ENCODE peak calls at places on chromosomes 4 and X, in nine cellular contexts. Z is activated T-helper 9 cell treated with anti-CD3 and anti-CD28 coated beads, Interleukin-2, amount 50 U/mL, for 16 hours; S is left cardiac atrium; Q is DMS53; W is NCI-H1092; T is right atrium auricular region; X is mesendoderm; L is uterus; N is mucosa of descending colon. R is an unnamed sample.

GRCh38 chr4:102625232-102625930 is 124.2 kb downstream of the NFKB1 start:
- DNase-seq in Q (peak; percentile 39), X (peak; percentile 62), N (peak; percentile 42), Z (peak; percentile 41), T (no peak), S (peak; percentile 50), L (peak; percentile 41), W (no peak), R (no peak)

GRCh38 chr4:21680326-21680898 is 268.2 kb downstream of the KCNIP4 start:
- DNase-seq in N (no peak), Q (no peak), X (no peak), W (no peak), S (no peak), L (no peak), T (no peak), Z (no peak), R (no peak)

GRCh38 chrX:69501433-69501832 is 2.7 kb upstream of the NALF2 start:
- DNase-seq in Q (peak; percentile 31), W (peak; percentile 8), S (no peak), L (no peak), X (peak; percentile 87), Z (no peak), N (peak; percentile 14), T (no peak), R (peak; percentile 14)

GRCh38 chrX:129568349-129568748 is 28.3 kb downstream of the OCRL start:
- DNase-seq in X (no peak), T (no peak), L (no peak), S (no peak), Z (no peak), Q (no peak), W (no peak), N (no peak), R (no peak)

GRCh38 chrX:108516184-108516583 is 76.5 kb downstream of the COL4A5 start:
- DNase-seq in L (no peak), X (no peak), W (no peak), Z (no peak), S (no peak), Q (no peak), N (no peak), T (no peak), R (no peak)

GRCh38 chr4:105887508-105887907 is 7.8 kb upstream of the NPNT start:
- DNase-seq in X (no peak), Q (peak; percentile 22), N (no peak), L (no peak), Z (no peak), W (no peak), T (no peak), S (no peak), R (no peak)

GRCh38 chr4:36254355-36254754 is 10.0 kb upstream of the ARAP2 start:
- DNase-seq in W (no peak), Z (no peak), L (no peak), S (no peak), N (no peak), X (no peak), Q (no peak), T (no peak), R (no peak)

GRCh38 chr4:112266823-112267222 is 18.9 kb downstream of the TIFA start:
- DNase-seq in N (no peak), X (no peak), T (no peak), Q (peak; percentile 13), Z (no peak), S (no peak), L (no peak), W (no peak), R (no peak)

GRCh38 chr4:48296330-48296729 is 26.7 kb upstream of the TEC start:
- DNase-seq in S (no peak), N (no peak), Z (no peak), L (no peak), Q (no peak), X (peak; percentile 54), W (no peak), T (no peak), R (no peak)

GRCh38 chr4:143251781-143252180 is 67.1 kb downstream of the USP38 start:
- DNase-seq in W (no peak), Q (no peak), X (no peak), S (no peak), L (no peak), T (no peak), Z (no peak), N (no peak), R (no peak)

GRCh38 chr4:7279902-7280301 is 87.6 kb downstream of the SORCS2 start:
- DNase-seq in W (no peak), Z (no peak), S (no peak), L (no peak), T (no peak), Q (no peak), N (no peak), X (peak; percentile 25), R (no peak)

GRCh38 chr4:115119804-115120352 is 6.5 kb upstream of the NDST4 start:
- DNase-seq in N (no peak), L (no peak), X (no peak), Z (no peak), Q (peak; percentile 21), S (no peak), W (no peak), T (no peak), R (no peak)

GRCh38 chrX:124282580-124282979 is 49.9 kb upstream of the TEX13D start:
- DNase-seq in T (no peak), N (no peak), Q (no peak), Z (no peak), X (no peak), S (no peak), L (no peak), W (no peak), R (no peak)

GRCh38 chr4:73456177-73457022 is 20.4 kb downstream of the AFP start:
- DNase-seq in L (no peak), S (no peak), Z (no peak), N (no peak), T (no peak), W (no peak), X (no peak), Q (no peak), R (no peak)

R was measured in NCI-H2107.